ENCODE peak calls at places on chromosomes 5 and 9, in four cellular contexts. H is A549, K is neural crest cell, Q is NAMALWA. J is an unnamed sample.

GRCh38 chr9:75964431-75964830 is 74.0 kb downstream of the PCSK5 start:
- DNase-seq in H (peak), K (no peak), Q (no peak), J (no peak)

GRCh38 chr9:91113026-91113425 is 248.7 kb downstream of the AUH start:
- DNase-seq in H (no peak), K (no peak), Q (no peak), J (no peak)

GRCh38 chr5:174356536-174356935 is 311.0 kb downstream of the NSG2 start:
- DNase-seq in H (no peak), K (no peak), Q (no peak), J (no peak)

GRCh38 chr9:110033869-110034268 is 174.1 kb downstream of the C9orf152 start:
- DNase-seq in H (no peak), K (no peak), Q (no peak), J (no peak)

GRCh38 chr5:18113724-18114123 is 479.5 kb downstream of the TAF11L14 start:
- DNase-seq in H (peak), K (no peak), Q (no peak), J (no peak)

GRCh38 chr5:16051246-16051645 is 128.3 kb downstream of the MARCHF11 start:
- DNase-seq in H (no peak), K (no peak), Q (no peak), J (no peak)

GRCh38 chr5:176415240-176416122 is 858 bp downstream of the CLTB start:
- DNase-seq in H (peak), K (peak), Q (no peak), J (peak)

GRCh38 chr5:34500236-34500836 is 155.8 kb upstream of the RAI14 start:
- DNase-seq in H (no peak), K (no peak), Q (no peak), J (no peak)

GRCh38 chr9:1619915-1620705 is 395.0 kb upstream of the SMARCA2 start:
- DNase-seq in H (peak), K (no peak), Q (no peak), J (no peak)

GRCh38 chr9:127523312-127523851 is 72.1 kb downstream of the LRSAM1 start:
- DNase-seq in H (peak), K (no peak), Q (peak), J (peak)

GRCh38 chr5:74833537-74834266 is 32.5 kb downstream of the FAM169A start:
- DNase-seq in H (no peak), K (no peak), Q (no peak), J (peak)

GRCh38 chr5:127912411-127912810 is 171.2 kb upstream of the SLC12A2 start:
- DNase-seq in H (no peak), K (no peak), Q (no peak), J (no peak)

GRCh38 chr5:127296321-127296720 is 5.7 kb downstream of the MEGF10 start:
- DNase-seq in H (no peak), K (no peak), Q (no peak), J (no peak)

GRCh38 chr9:89498845-89499480 is 1.1 kb upstream of the SEMA4D start:
- DNase-seq in H (no peak), K (no peak), Q (peak), J (no peak)

GRCh38 chr5:124310453-124310852 is 436.0 kb downstream of the ZNF608 start:
- DNase-seq in H (no peak), K (no peak), Q (no peak), J (no peak)

GRCh38 chr9:136532799-136533774 is 12.8 kb downstream of the NOTCH1 start:
- DNase-seq in H (no peak), K (no peak), Q (peak), J (no peak)

GRCh38 chr5:74063821-74064598 is 438.0 kb downstream of the ARHGEF28 start:
- DNase-seq in H (peak), K (no peak), Q (no peak), J (no peak)

GRCh38 chr9:13383216-13383615 is 103.7 kb upstream of the MPDZ start:
- DNase-seq in H (no peak), K (no peak), Q (no peak), J (no peak)

GRCh38 chr5:79956173-79956670 is 34.8 kb downstream of the MTX3 start:
- DNase-seq in H (no peak), K (no peak), Q (no peak), J (no peak)

GRCh38 chr5:171984748-171985419 is 21.6 kb downstream of the FBXW11 start:
- DNase-seq in H (no peak), K (no peak), Q (no peak), J (no peak)

GRCh38 chr9:116389546-116390305 is 236.1 kb downstream of the PAPPA start:
- DNase-seq in H (no peak), K (no peak), Q (no peak), J (no peak)

GRCh38 chr5:180779985-180780610 is 22.5 kb downstream of the MGAT1 start:
- DNase-seq in H (no peak), K (no peak), Q (no peak), J (no peak)

GRCh38 chr5:33631786-33632185 is 191.0 kb downstream of the TARS1 start:
- DNase-seq in H (no peak), K (no peak), Q (no peak), J (no peak)

GRCh38 chr5:109225695-109226094 is 184.1 kb downstream of the PJA2 start:
- DNase-seq in H (no peak), K (no peak), Q (no peak), J (no peak)

GRCh38 chr5:93589812-93590215 is 6.8 kb downstream of the NR2F1 start:
- DNase-seq in H (no peak), K (no peak), Q (no peak), J (no peak)

GRCh38 chr5:96565843-96566242 is 96.3 kb upstream of the CAST start:
- DNase-seq in H (peak), K (no peak), Q (no peak), J (no peak)

GRCh38 chr9:81305561-81306182 is 383.7 kb downstream of the TLE1 start:
- DNase-seq in H (no peak), K (no peak), Q (no peak), J (no peak)

GRCh38 chr5:153896701-153897100 is 142.0 kb downstream of the FAM114A2 start:
- DNase-seq in H (no peak), K (no peak), Q (peak), J (no peak)

GRCh38 chr9:27412963-27413362 is 111.1 kb upstream of the IFNK start:
- DNase-seq in H (no peak), K (no peak), Q (no peak), J (no peak)

GRCh38 chr5:138468966-138469539 is 3.8 kb downstream of the EGR1 start:
- DNase-seq in H (no peak), K (no peak), Q (peak), J (no peak)

GRCh38 chr5:159010611-159011497 is 88.9 kb downstream of the EBF1 start:
- DNase-seq in H (no peak), K (no peak), Q (peak), J (no peak)

GRCh38 chr9:112443200-112443599 is 43.4 kb upstream of the KIAA1958 start:
- DNase-seq in H (peak), K (no peak), Q (peak), J (peak)